ENCODE peak calls at places on chromosomes 11 and 22, in five cellular contexts. D is Caco-2, U is SK-N-SH, Q is prostate gland, R is lower lobe of right lung. M is an unnamed sample.

GRCh38 chr11:17807034-17807433 is 72.5 kb downstream of the KCNC1 start:
- DNase-seq in D (no peak), U (no peak), Q (no peak), R (no peak), M (no peak)

GRCh38 chr11:17529814-17530162 is 14.4 kb downstream of the USH1C start:
- DNase-seq in D (no peak), U (no peak), Q (no peak), R (no peak), M (no peak)

GRCh38 chr22:31276426-31277167 is 15.7 kb downstream of the PIK3IP1 start:
- DNase-seq in D (no peak), U (no peak), Q (no peak), R (no peak), M (no peak)

GRCh38 chr11:119115484-119116234 is 5.7 kb upstream of the HINFP start:
- DNase-seq in D (no peak), U (no peak), Q (no peak), R (peak; percentile 85), M (peak; percentile 84)

GRCh38 chr22:22229683-22230420 is 14.7 kb upstream of the VPREB1 start:
- DNase-seq in D (no peak), U (no peak), Q (no peak), R (no peak), M (no peak)

GRCh38 chr11:69799582-69799981 is 19.6 kb downstream of the FGF3 start:
- DNase-seq in D (peak; percentile 81), U (peak; percentile 63), Q (no peak), R (no peak), M (no peak)

GRCh38 chr11:70271635-70271953 is 1.1 kb downstream of the PPFIA1 start:
- DNase-seq in D (no peak), U (no peak), Q (no peak), R (no peak), M (no peak)

GRCh38 chr11:86795962-86796361 is 4.4 kb upstream of the PRSS23 start:
- DNase-seq in D (peak; percentile 81), U (no peak), Q (no peak), R (no peak), M (no peak)

GRCh38 chr11:14980854-14981253 is 8.7 kb upstream of the CALCA start:
- DNase-seq in D (no peak), U (no peak), Q (no peak), R (no peak), M (no peak)

GRCh38 chr11:117950999-117951961 is 22.1 kb upstream of the TMPRSS13 start:
- DNase-seq in D (no peak), U (no peak), Q (no peak), R (no peak), M (no peak)

GRCh38 chr11:68295940-68296339 is 16.5 kb upstream of the LRP5 start:
- DNase-seq in D (no peak), U (no peak), Q (no peak), R (peak; percentile 10), M (no peak)

GRCh38 chr22:35842954-35843353 is 125.3 kb downstream of the APOL5 start:
- DNase-seq in D (peak; percentile 44), U (peak; percentile 49), Q (no peak), R (no peak), M (no peak)

GRCh38 chr11:10375280-10376048 is 70.6 kb downstream of the ADM start:
- DNase-seq in D (no peak), U (no peak), Q (no peak), R (no peak), M (no peak)

GRCh38 chr11:88801484-88802123 is 264.2 kb downstream of the GRM5 start:
- DNase-seq in D (no peak), U (no peak), Q (no peak), R (no peak), M (no peak)

GRCh38 chr11:67666676-67667489 is 7.5 kb downstream of the ALDH3B2 start:
- DNase-seq in D (peak; percentile 26), U (peak; percentile 22), Q (no peak), R (no peak), M (peak; percentile 51)

GRCh38 chr11:87583931-87584330 is 546.2 kb downstream of the TMEM135 start:
- DNase-seq in D (no peak), U (no peak), Q (no peak), R (no peak), M (no peak)

GRCh38 chr11:128399186-128399585 is 188.2 kb downstream of the ETS1 start:
- DNase-seq in D (no peak), U (no peak), Q (no peak), R (no peak), M (no peak)

GRCh38 chr22:20319041-20319744 is 667 bp downstream of the DGCR6L start:
- DNase-seq in D (no peak), U (peak; percentile 43), Q (peak; percentile 4), R (peak; percentile 46), M (peak; percentile 61)

GRCh38 chr11:45275823-45276222 is 10.3 kb downstream of the SYT13 start:
- DNase-seq in D (no peak), U (no peak), Q (peak; percentile 42), R (no peak), M (no peak)

GRCh38 chr11:10669258-10670033 is 24.1 kb downstream of the IRAG1 start:
- DNase-seq in D (peak; percentile 59), U (peak; percentile 54), Q (no peak), R (no peak), M (no peak)

GRCh38 chr11:5004429-5005274 is 10.0 kb downstream of the OR51L1 start:
- DNase-seq in D (no peak), U (peak; percentile 5), Q (peak; percentile 39), R (no peak), M (no peak)

GRCh38 chr22:32482708-32483107 is 8.1 kb downstream of the FBXO7 start:
- DNase-seq in D (no peak), U (no peak), Q (no peak), R (no peak), M (no peak)

DNA sequence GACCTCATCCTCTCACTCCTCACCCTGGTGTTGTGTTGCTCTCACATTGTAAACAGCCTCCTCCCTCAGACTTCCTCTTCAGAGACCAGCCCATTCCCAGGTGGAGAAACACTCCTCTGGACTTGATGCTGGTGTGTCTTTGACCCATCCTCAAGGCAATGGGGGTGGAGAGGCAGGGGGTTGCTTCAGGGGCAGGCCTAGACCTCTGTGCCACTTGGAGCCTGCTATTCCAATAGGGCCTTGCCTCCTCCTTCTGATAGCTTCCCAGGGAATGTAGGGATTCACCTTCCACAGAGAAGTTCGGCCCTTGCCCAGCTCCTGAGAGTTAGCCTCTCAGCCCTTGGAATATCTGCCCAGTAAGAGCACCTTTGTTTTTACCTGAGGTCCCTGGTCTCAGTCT is 606.6 kb upstream of the CADM1 start:
- DNase-seq in D (no peak), U (no peak), Q (no peak), R (no peak), M (no peak)
- H3K9me3 ChIP-seq in D (no peaks in the 10 kb centered on the region), U (no peaks in the 10 kb centered on the region), Q (no peaks in the 10 kb centered on the region), R (no peaks in the 10 kb centered on the region), M (no peaks in the 10 kb centered on the region)

DNA sequence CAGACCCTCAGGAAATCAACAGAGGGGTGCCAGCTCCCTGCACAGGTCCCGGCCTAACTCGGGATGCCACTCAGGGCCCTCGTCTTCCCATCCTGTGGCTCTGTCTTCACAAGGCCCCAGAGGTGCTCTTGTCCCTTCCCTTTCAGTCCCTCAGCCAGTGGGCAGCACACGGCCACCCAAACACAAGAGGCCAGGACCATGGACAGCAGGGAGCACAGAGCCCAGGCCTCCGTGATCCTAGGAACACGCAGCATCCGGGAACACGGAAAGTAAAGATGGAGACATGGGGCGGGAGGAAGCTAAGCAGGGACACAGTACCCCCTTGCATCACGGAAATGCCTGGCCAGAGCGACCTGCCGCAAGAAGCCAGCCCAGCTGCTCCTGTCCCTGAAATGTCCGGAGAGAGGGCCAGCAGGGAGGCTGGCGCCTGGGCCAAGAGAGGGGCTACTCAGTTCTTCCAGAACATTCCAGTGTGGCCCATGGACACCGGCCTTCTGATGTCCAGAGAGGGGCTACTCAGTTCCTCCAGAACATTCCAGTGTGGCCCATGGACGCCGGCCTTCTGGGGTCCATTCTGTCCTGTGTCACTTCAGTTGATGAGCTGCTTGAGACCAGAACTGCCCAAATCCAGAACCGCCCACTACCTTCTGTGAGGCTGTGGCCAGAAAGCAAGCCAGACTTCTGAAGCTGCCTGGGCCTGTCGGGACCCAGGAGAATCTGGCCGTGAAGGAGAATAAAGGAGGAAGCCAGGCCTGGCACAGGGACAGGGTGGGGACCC is 274.0 kb downstream of the BRD1 start:
- DNase-seq in D (no peak), U (no peak), Q (no peak), R (no peak), M (peak; percentile 45)
- H3K9me3 ChIP-seq in D (peaks cover 10% of the 10 kb centered on the region), U (peaks cover 2% of the 10 kb centered on the region), Q (no peaks in the 10 kb centered on the region), R (peaks cover 15% of the 10 kb centered on the region), M (no peaks in the 10 kb centered on the region)

GRCh38 chr22:49659281-49659923 is 168.3 kb downstream of the BRD1 start:
- DNase-seq in D (peak; percentile 28), U (no peak), Q (no peak), R (peak; percentile 35), M (peak; percentile 59)

GRCh38 chr22:49662681-49663080 is 165.0 kb downstream of the BRD1 start:
- DNase-seq in D (no peak), U (no peak), Q (no peak), R (peak; percentile 28), M (peak; percentile 23)

GRCh38 chr22:49660321-49660720 is 167.4 kb downstream of the BRD1 start:
- DNase-seq in D (no peak), U (no peak), Q (no peak), R (peak; percentile 31), M (peak; percentile 58)

GRCh38 chr22:49659924-49660315 is 167.8 kb downstream of the BRD1 start:
- DNase-seq in D (peak; percentile 20), U (no peak), Q (no peak), R (peak; percentile 43), M (peak; percentile 58)

DNA sequence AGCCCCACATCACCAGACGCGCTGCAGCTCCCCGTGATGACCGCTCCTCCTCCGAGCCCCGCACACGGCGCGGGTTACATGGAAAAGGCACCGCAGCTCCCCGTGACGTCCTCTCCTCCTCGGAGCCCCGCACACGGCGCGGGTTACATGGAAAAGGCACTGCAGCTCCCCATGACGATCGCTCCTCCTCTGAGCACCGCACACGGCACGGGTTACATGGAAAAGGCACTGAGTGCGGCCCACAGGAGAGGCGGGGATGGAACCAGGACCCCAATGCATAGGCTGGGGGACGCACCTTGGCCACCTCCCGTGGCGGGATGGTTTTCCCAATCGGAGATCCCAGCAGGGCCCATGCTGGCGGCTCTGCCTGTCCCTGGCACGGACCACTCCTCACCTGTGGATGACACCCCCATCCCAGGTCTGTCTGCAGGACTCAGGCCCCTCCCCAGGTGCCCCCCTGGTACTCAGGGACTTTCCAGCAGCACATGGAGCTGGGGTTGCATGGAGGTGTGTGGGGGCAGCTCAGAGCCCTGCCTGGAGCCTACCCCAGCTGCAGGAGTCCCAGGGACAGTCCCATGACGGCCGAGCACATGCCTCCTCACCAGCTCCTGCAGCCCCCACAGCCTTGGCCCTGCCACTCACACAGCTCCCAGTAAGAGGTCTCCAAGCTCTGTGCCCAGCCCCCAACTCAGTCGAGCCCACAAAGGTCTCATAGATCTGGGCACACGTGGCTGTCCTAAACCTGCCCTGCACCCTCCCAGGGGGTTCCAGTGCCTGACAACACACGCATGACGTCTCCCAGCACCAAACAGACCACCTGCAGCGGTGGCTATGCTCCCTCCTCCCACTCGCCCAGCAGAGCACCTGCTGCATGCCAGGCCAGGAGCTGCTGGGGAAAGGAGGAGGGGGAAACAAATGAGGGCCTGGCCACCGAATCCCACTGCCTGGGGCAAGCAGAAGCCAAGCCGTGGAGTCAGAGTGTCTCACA is 166.6 kb downstream of the BRD1 start:
- DNase-seq in D (no peak), U (no peak), Q (no peak), R (peak; percentile 37), M (peak; percentile 56)
- H3K9me3 ChIP-seq in D (no peaks in the 10 kb centered on the region), U (no peaks in the 10 kb centered on the region), Q (no peaks in the 10 kb centered on the region), R (no peaks in the 10 kb centered on the region), M (no peaks in the 10 kb centered on the region)

DNA sequence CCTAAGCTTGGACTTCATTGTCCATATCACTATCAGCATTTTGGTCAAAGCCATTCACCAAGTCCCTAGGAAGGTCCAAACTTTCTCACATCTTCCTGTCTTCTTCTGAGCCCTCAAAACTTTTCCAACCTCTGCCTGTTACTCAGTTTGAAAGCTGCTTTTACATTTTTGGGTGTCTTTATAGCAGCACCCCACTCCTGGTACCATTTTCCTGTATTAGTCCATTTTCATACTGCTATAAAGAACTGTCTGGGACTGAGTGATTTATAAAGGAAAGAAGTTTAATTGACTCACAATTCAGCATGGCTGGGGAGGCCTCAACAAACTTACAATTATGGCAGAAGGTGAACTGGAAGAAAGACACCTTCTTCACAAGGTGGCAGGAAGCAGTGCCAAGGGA is 717.0 kb upstream of the CCDC90B start:
- DNase-seq in D (no peak), U (no peak), Q (no peak), R (no peak), M (no peak)
- H3K9me3 ChIP-seq in D (peaks cover 31% of the 10 kb centered on the region), U (no peaks in the 10 kb centered on the region), Q (no peaks in the 10 kb centered on the region), R (peaks cover 38% of the 10 kb centered on the region), M (peaks cover 6% of the 10 kb centered on the region)